ENCODE peak calls at places on chromosomes 16 and 17, in eight cellular contexts. Y is cardiac muscle cell, D is HFF-Myc, Q is vagina, O is ovary, E is A549, H is GM06990, U is B cell. W is an unnamed sample.

GRCh38 chr17:79633154-79633553 is 22.3 kb upstream of the RBFOX3 start:
- DNase-seq in E (no peak), U (no peak), O (peak), Y (no peak), D (no peak), H (no peak), Q (peak), W (no peak)

GRCh38 chr17:77829871-77830799 is 128.4 kb upstream of the TNRC6C start:
- DNase-seq in D (no peak), U (no peak), E (no peak), Y (no peak), H (no peak), Q (no peak), O (no peak), W (no peak)

GRCh38 chr17:14205992-14206461 is 30.6 kb downstream of the CDRT15 start:
- DNase-seq in E (no peak), Y (no peak), O (no peak), H (no peak), U (no peak), D (no peak), Q (no peak), W (peak)

GRCh38 chr17:49285716-49286115 is 55.1 kb upstream of the PHOSPHO1 start:
- DNase-seq in O (no peak), D (no peak), U (no peak), Q (no peak), H (no peak), E (no peak), Y (no peak), W (no peak)

GRCh38 chr17:20992987-20993862 is 49.6 kb downstream of the USP22 start:
- DNase-seq in Q (no peak), Y (peak), U (peak), E (peak), O (peak), H (no peak), D (peak), W (peak)

GRCh38 chr17:58335061-58335731 is 6.6 kb upstream of the TSPOAP1 start:
- DNase-seq in Q (no peak), Y (no peak), D (no peak), U (no peak), E (no peak), H (peak), O (no peak), W (peak)

GRCh38 chr17:15298176-15298575 is 33.0 kb upstream of the PMP22 start:
- DNase-seq in U (no peak), E (no peak), O (no peak), Q (no peak), Y (no peak), H (no peak), D (no peak), W (no peak)

GRCh38 chr17:79041723-79042420 is 17.9 kb downstream of the C1QTNF1 start:
- DNase-seq in H (no peak), Q (no peak), U (no peak), Y (no peak), O (no peak), D (no peak), E (no peak), W (no peak)

GRCh38 chr17:72567774-72568173 is 447.0 kb downstream of the SOX9 start:
- DNase-seq in Y (no peak), U (no peak), D (no peak), H (no peak), E (no peak), Q (no peak), O (no peak), W (no peak)

GRCh38 chr16:89073346-89074221 is 20.1 kb upstream of the ACSF3 start:
- DNase-seq in E (no peak), O (no peak), D (no peak), H (no peak), U (no peak), Y (no peak), Q (no peak), W (no peak)

GRCh38 chr16:3065742-3066439 is 451 bp downstream of the IL32 start:
- DNase-seq in Q (no peak), E (no peak), H (no peak), Y (no peak), U (no peak), O (no peak), D (no peak), W (peak)

GRCh38 chr16:8257561-8257960 is 332.8 kb downstream of the TMEM114 start:
- DNase-seq in Q (no peak), Y (no peak), U (no peak), H (no peak), E (no peak), D (no peak), O (no peak), W (no peak)

GRCh38 chr17:32100971-32101631 is 41.2 kb upstream of the RHOT1 start:
- DNase-seq in O (no peak), Q (peak), H (no peak), Y (no peak), E (no peak), D (no peak), U (no peak), W (no peak)

GRCh38 chr17:49482144-49482817 is 12.8 kb upstream of the NGFR start:
- DNase-seq in D (no peak), H (no peak), Y (no peak), O (no peak), U (no peak), Q (no peak), E (no peak), W (no peak)

GRCh38 chr17:44971776-44972483 is 3.8 kb upstream of the C1QL1 start:
- DNase-seq in Y (no peak), H (no peak), U (no peak), E (no peak), Q (no peak), D (no peak), O (no peak), W (peak)

GRCh38 chr17:14156689-14157088 is 80.0 kb downstream of the CDRT15 start:
- DNase-seq in O (no peak), Q (no peak), U (no peak), Y (no peak), H (no peak), D (peak), E (no peak), W (no peak)

GRCh38 chr17:76532072-76532651 is 5.3 kb downstream of the CYGB start:
- DNase-seq in O (no peak), E (no peak), Y (no peak), Q (no peak), H (no peak), D (no peak), U (no peak), W (no peak)

GRCh38 chr17:75338335-75338734 is 49.1 kb upstream of the SLC25A19 start:
- DNase-seq in D (no peak), U (no peak), O (no peak), Q (no peak), E (no peak), H (no peak), Y (no peak), W (no peak)

GRCh38 chr16:88920618-88921602 is 54.5 kb upstream of the PABPN1L start:
- DNase-seq in E (no peak), H (no peak), U (peak), O (no peak), Q (no peak), Y (no peak), D (peak), W (peak)

GRCh38 chr16:22369221-22369811 is 5.1 kb downstream of the CDR2 start:
- DNase-seq in Y (no peak), H (peak), E (no peak), Q (no peak), O (no peak), D (no peak), U (no peak), W (no peak)

GRCh38 chr17:49823614-49824013 is 24.3 kb downstream of the TAC4 start:
- DNase-seq in Y (no peak), Q (no peak), D (no peak), E (no peak), O (no peak), H (no peak), U (no peak), W (no peak)

GRCh38 chr17:60333628-60334031 is 58.3 kb downstream of the USP32 start:
- DNase-seq in H (no peak), O (no peak), D (no peak), Q (no peak), E (no peak), U (no peak), Y (no peak), W (no peak)

GRCh38 chr17:31678431-31678830 is 180.6 kb downstream of the COPRS start:
- DNase-seq in H (no peak), Q (peak), Y (no peak), D (no peak), U (no peak), E (no peak), O (no peak), W (no peak)

GRCh38 chr16:67108489-67108888 is 1.3 kb upstream of the PHAF1 start:
- DNase-seq in U (no peak), O (no peak), E (no peak), D (no peak), Y (no peak), Q (no peak), H (no peak), W (no peak)

GRCh38 chr16:51151435-51151950 is 423 bp upstream of the SALL1 start:
- DNase-seq in O (peak), U (no peak), E (no peak), Q (no peak), D (peak), Y (peak), H (no peak), W (no peak)

GRCh38 chr17:40608061-40608581 is 39.5 kb downstream of the SMARCE1 start:
- DNase-seq in D (no peak), H (no peak), Q (no peak), Y (no peak), O (no peak), E (no peak), U (no peak), W (peak)

GRCh38 chr17:17937958-17938357 is 34.2 kb downstream of the TOM1L2 start:
- DNase-seq in D (no peak), Q (no peak), Y (no peak), E (no peak), O (no peak), H (no peak), U (no peak), W (no peak)

GRCh38 chr17:82497483-82498405 is 21.8 kb upstream of the FOXK2 start:
- DNase-seq in H (peak), Y (peak), U (no peak), E (no peak), O (no peak), Q (no peak), D (no peak), W (peak)

GRCh38 chr17:9928601-9929341 is 23.7 kb upstream of the RCVRN start:
- DNase-seq in Q (no peak), Y (peak), D (peak), O (peak), U (no peak), E (peak), H (no peak), W (no peak)

GRCh38 chr16:57825298-57826039 is 23.2 kb upstream of the KIFC3 start:
- DNase-seq in U (no peak), D (no peak), E (no peak), O (no peak), Q (no peak), Y (no peak), H (no peak), W (no peak)

DNA sequence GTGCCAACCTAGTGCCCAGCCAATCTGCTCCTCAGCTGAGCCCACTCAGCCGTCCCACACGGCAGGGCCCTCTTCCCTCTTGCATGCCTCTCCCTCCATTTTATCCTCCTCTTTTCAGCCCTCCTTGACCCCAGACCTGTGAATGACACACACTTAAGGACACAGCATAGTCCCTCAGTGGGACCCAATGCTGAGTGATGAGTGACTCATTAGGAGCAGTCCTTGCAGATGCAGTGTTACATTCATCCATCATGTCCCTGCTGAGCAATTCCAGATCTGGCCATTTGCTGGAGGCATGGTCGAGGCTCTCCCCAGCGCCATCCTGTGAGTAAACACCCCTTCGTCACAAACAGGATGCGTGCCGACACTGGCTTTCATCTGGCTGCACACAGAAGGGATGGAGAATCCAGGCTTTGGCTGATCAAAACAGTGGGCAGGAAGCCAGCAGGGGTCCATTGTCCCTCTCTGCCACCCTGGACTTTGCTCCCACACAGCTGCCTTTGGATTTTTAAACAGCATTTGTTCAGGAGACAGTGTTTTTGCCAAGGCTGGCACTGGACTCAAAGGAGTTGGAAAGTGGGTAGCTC is 122.6 kb downstream of the AXIN2 start:
- DNase-seq in E (peak), H (no peak), Q (no peak), D (peak), Y (peak), O (no peak), U (no peak), W (no peak)
- TF ChIP-seq CTCF in E (no peak), H (no peak), Q (no peak), D (no peak), Y (no peak), O (no peak), U (no peak), W (no peak)

DNA sequence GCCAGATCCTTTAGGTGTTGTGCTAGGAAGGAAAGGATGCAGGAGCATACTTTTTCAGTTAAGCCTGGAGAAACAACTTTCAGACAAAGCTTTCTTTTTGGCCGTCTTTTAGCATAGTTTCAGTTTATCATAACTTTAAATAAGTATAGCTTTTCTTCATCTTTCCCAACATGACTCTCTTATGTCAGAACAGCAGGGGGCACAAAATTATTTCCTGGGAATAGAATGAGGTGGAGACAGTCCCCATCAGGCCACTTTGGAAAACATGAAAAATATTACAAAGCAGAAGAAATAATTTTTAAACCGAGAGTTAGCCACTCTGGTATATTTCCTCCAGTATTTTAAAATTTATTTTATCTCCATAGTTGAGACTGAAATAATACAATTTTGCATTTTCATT is 387.6 kb downstream of the HAPSTR1 start:
- DNase-seq in Q (no peak), U (no peak), Y (no peak), E (no peak), O (no peak), H (no peak), D (no peak), W (no peak)
- TF ChIP-seq CTCF in Q (no peak), U (no peak), Y (no peak), E (no peak), O (no peak), H (no peak), D (no peak), W (no peak)

GRCh38 chr17:73710095-73710592 is 65.9 kb upstream of the SDK2 start:
- DNase-seq in H (peak), Y (peak), E (peak), D (no peak), Q (no peak), U (peak), O (no peak), W (peak)

GRCh38 chr17:73715714-73716113 is 71.5 kb upstream of the SDK2 start:
- DNase-seq in D (no peak), Q (no peak), O (no peak), E (no peak), H (no peak), Y (no peak), U (no peak), W (no peak)

GRCh38 chr17:73711916-73712315 is 67.7 kb upstream of the SDK2 start:
- DNase-seq in O (no peak), U (no peak), Y (no peak), Q (no peak), E (no peak), D (no peak), H (no peak), W (no peak)

GRCh38 chr17:73711184-73711583 is 66.9 kb upstream of the SDK2 start:
- DNase-seq in Q (no peak), E (no peak), O (no peak), Y (no peak), D (no peak), H (peak), U (peak), W (no peak)

GRCh38 chr17:73713136-73713535 is 68.9 kb upstream of the SDK2 start:
- DNase-seq in U (no peak), Q (no peak), E (no peak), D (no peak), Y (peak), O (no peak), H (no peak), W (no peak)
- TF ChIP-seq CTCF in U (no peak), Q (no peak), E (no peak), D (no peak), Y (no peak), O (no peak), H (no peak), W (no peak)

DNA sequence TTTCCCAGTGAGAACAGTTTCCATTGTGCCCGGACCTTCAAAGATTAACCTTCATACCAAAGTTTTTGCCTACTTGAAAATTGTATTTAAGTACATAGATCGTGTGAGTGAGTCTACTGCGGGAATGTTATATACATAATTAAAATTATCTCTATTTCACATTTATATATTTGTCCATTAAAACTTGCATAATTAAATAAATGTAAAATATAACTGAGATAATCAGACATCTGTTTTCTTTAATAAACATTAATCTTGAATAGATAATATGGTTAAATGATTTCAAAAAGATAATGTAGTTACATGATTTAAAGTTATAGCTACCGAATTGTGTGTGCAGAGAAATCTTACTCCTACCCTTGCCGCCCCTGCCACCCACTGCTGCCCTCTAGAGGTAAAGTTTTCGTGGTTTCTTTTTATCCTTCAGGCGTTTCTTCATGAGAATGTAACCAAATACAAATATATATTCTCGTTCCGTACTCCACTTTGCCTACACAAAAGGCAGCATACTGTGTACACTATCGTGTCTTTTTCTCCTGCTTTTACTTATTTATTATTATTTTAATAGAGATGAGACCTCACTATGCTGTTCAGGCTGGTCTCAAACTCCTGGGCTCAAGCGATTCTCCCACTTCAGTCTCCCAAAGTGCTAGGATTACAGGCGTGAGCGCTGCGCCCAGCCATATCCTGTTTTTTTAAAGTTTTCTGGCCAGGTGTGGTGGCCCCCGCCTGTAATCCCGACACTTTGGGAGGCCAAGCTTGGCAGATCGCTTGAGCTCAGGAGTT is 35.6 kb downstream of the RPA1 start:
- DNase-seq in H (no peak), Q (no peak), O (no peak), E (peak), Y (peak), D (peak), U (peak), W (peak)
- TF ChIP-seq CTCF in H (peak), Q (no peak), O (no peak), E (peak), Y (peak), D (peak), U (peak), W (peak)

GRCh38 chr16:56281256-56281805 is 90.0 kb downstream of the GNAO1 start:
- DNase-seq in U (no peak), H (no peak), D (no peak), Q (no peak), Y (no peak), O (no peak), E (peak), W (peak)
- TF ChIP-seq CTCF in U (no peak), H (peak), D (peak), Q (no peak), Y (peak), O (no peak), E (peak), W (peak)